ENCODE peak calls at places on chromosomes 11 and 22, in eight cellular contexts. N is PC-3, J is astrocyte of the spinal cord, S is astrocyte, B is cardiac muscle cell, H is colonic mucosa, F is GM12878, K is fibroblast of lung. Z is an unnamed sample.

GRCh38 chr11:72426054-72426757 is 8.1 kb downstream of the CLPB start:
- DNase-seq in B (no peak), K (no peak), H (no peak), N (no peak), F (no peak), S (no peak), J (no peak), Z (peak; percentile 20)

GRCh38 chr22:48332438-48333322 is 1495.0 kb downstream of the BRD1 start:
- DNase-seq in K (no peak), N (no peak), B (no peak), H (no peak), F (no peak), S (no peak), J (no peak), Z (no peak)

GRCh38 chr11:31355817-31356216 is 13.7 kb downstream of the DCDC1 start:
- DNase-seq in J (no peak), F (no peak), N (peak; percentile 24), H (no peak), S (no peak), B (no peak), K (no peak), Z (no peak)

GRCh38 chr11:8103909-8104308 is 22.9 kb downstream of the TUB start:
- DNase-seq in H (peak; percentile 12), B (no peak), N (no peak), S (no peak), F (no peak), K (no peak), J (no peak), Z (no peak)

GRCh38 chr11:23540101-23540561 is 679.9 kb upstream of the CCDC179 start:
- DNase-seq in J (peak; percentile 46), B (peak; percentile 57), S (peak; percentile 63), H (peak; percentile 30), N (peak; percentile 79), F (peak; percentile 5), K (peak; percentile 53), Z (peak; percentile 68)

GRCh38 chr11:1120532-1121342 is 37.0 kb upstream of the MUC5AC start:
- DNase-seq in K (no peak), S (no peak), N (no peak), H (no peak), J (no peak), F (no peak), B (no peak), Z (no peak)

GRCh38 chr11:21896216-21896615 is 296.7 kb upstream of the ANO5 start:
- DNase-seq in H (no peak), K (no peak), F (no peak), B (no peak), N (no peak), S (no peak), J (no peak), Z (no peak)

GRCh38 chr11:19938051-19938856 is 222.0 kb downstream of the DBX1 start:
- DNase-seq in B (peak; percentile 75), F (no peak), H (peak; percentile 38), N (peak; percentile 73), J (peak; percentile 62), K (peak; percentile 65), S (peak; percentile 49), Z (peak; percentile 80)

GRCh38 chr11:394034-394857 is at the start of gene PKP3:
- DNase-seq in S (peak; percentile 45), B (no peak), N (peak; percentile 93), K (peak; percentile 66), F (no peak), H (peak; percentile 94), J (peak; percentile 48), Z (peak; percentile 46)

GRCh38 chr11:706439-706956 is 467 bp downstream of the EPS8L2 start:
- DNase-seq in B (no peak), J (peak; percentile 34), K (peak; percentile 51), H (peak; percentile 54), F (no peak), S (peak; percentile 22), N (peak; percentile 65), Z (peak; percentile 24)

GRCh38 chr11:121416909-121417567 is 35.1 kb upstream of the SORL1 start:
- DNase-seq in H (peak; percentile 92), F (peak; percentile 92), N (peak; percentile 98), S (peak; percentile 95), K (peak; percentile 96), J (peak; percentile 97), B (no peak), Z (peak; percentile 90)

GRCh38 chr11:118953265-118953664 is 2.8 kb upstream of the UPK2 start:
- DNase-seq in S (peak; percentile 25), H (no peak), F (no peak), N (no peak), K (peak; percentile 23), J (no peak), B (no peak), Z (peak; percentile 44)

GRCh38 chr11:121946514-121946913 is 169.5 kb downstream of the BLID start:
- DNase-seq in N (no peak), F (no peak), K (no peak), H (no peak), J (no peak), S (no peak), B (no peak), Z (no peak)

GRCh38 chr22:32796865-32797573 is 4.5 kb upstream of the TIMP3 start:
- DNase-seq in N (peak; percentile 22), J (peak; percentile 68), K (peak; percentile 85), B (peak; percentile 73), H (peak; percentile 69), S (peak; percentile 66), F (no peak), Z (peak; percentile 80)

GRCh38 chr22:43418079-43418825 is 6.4 kb downstream of the MPPED1 start:
- DNase-seq in B (no peak), K (no peak), S (no peak), F (no peak), N (no peak), H (no peak), J (no peak), Z (no peak)

GRCh38 chr22:37802310-37803194 is 5.2 kb upstream of the GCAT start:
- DNase-seq in H (peak; percentile 70), F (no peak), J (peak; percentile 41), S (no peak), B (peak; percentile 83), K (peak; percentile 64), N (peak; percentile 30), Z (peak; percentile 60)

GRCh38 chr22:37804886-37805857 is 2.6 kb upstream of the GCAT start:
- DNase-seq in J (peak; percentile 85), F (no peak), H (peak; percentile 93), S (peak; percentile 51), N (peak; percentile 83), B (peak; percentile 83), K (peak; percentile 85), Z (peak; percentile 85)

GRCh38 chr22:37804502-37804885 is 3.2 kb upstream of the GCAT start:
- DNase-seq in K (no peak), F (no peak), S (no peak), J (no peak), H (peak; percentile 36), N (no peak), B (no peak), Z (no peak)

GRCh38 chr22:37803195-37803635 is 4.5 kb upstream of the GCAT start:
- DNase-seq in F (no peak), H (no peak), S (no peak), J (no peak), K (no peak), N (no peak), B (no peak), Z (no peak)

DNA sequence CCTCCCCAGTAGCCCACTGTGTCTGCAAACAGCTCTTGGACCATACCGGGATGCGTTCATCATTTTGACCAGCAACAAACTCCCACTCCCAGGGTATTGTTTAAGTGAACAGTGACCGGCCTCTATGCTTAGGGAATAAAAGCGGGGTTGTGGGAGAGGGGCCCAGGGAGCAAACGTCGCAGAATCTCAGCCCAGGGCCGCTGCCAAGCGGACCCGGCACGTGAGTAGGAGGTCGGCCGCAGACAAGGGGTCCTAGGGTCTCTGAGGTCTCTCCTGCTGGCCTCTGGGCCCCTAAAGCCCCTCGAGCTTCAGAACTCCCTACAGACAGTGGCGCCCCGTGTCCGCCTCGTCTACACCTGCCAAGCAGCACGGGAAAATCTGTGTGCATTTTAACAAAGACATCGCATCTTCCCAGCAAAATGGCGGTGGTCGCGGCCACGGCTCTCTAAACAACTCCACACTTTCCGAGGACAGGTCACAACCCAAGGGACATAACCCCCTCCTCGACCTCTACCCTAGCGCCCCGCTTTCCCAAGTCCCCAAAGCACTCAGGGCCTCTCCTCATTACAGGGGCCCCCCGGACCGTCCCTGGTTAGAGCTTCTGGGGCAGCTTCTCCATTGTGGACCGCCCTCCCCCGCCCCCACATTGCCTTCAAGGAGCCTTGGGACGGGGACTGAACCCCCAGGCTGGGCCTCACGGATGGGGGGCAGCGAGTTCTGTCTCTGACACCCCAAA is 3.9 kb upstream of the GCAT start:
- DNase-seq in J (no peak), F (no peak), S (no peak), B (no peak), N (no peak), H (peak; percentile 37), K (no peak), Z (no peak)
- H3K4me3 ChIP-seq in J (no peak overlapping the region), F (no peak overlapping the region), S (no peak overlapping the region), B (no peak overlapping the region), N (peak overlapping the region; percentile 100), H (no peak overlapping the region), K (no peak overlapping the region), Z (no peak overlapping the region)

GRCh38 chr22:37726240-37726887 is 29.5 kb downstream of the TRIOBP start:
- DNase-seq in F (no peak), N (no peak), H (no peak), J (no peak), S (peak; percentile 34), K (peak; percentile 56), B (no peak), Z (peak; percentile 62)
- TF ChIP-seq CTCF in F (no peak), N (peak; percentile 39), H (no peak), J (peak; percentile 41), S (peak; percentile 14), K (no peak), B (peak; percentile 34), Z (peak; percentile 44)

GRCh38 chr11:83161610-83162199 is 4.8 kb downstream of the PCF11 start:
- DNase-seq in N (no peak), J (no peak), K (no peak), H (no peak), B (no peak), S (no peak), F (no peak), Z (no peak)
- H3K4me3 ChIP-seq in N (no peak overlapping the region), J (no peak overlapping the region), K (peak overlapping the region; percentile 97), H (no peak overlapping the region), B (no peak overlapping the region), S (no peak overlapping the region), F (peak overlapping the region; percentile 98), Z (no peak overlapping the region)

GRCh38 chr22:22182218-22182989 is 62.2 kb upstream of the VPREB1 start:
- DNase-seq in J (no peak), K (no peak), F (no peak), N (no peak), S (no peak), B (no peak), H (no peak), Z (no peak)

GRCh38 chr22:22184277-22184807 is 60.2 kb upstream of the VPREB1 start:
- DNase-seq in J (no peak), F (no peak), H (no peak), B (no peak), K (no peak), S (no peak), N (no peak), Z (no peak)

GRCh38 chr22:22180738-22181514 is 63.7 kb upstream of the VPREB1 start:
- DNase-seq in B (no peak), K (no peak), F (no peak), H (no peak), N (no peak), J (no peak), S (no peak), Z (no peak)

GRCh38 chr22:22181515-22181959 is 63.0 kb upstream of the VPREB1 start:
- DNase-seq in S (no peak), K (no peak), H (no peak), J (no peak), B (no peak), N (no peak), F (no peak), Z (no peak)

GRCh38 chr22:22182990-22183264 is 61.7 kb upstream of the VPREB1 start:
- DNase-seq in B (no peak), N (no peak), F (no peak), K (no peak), J (no peak), H (no peak), S (no peak), Z (no peak)
- TF ChIP-seq CTCF in B (no peak), N (no peak), F (no peak), K (no peak), J (no peak), H (no peak), S (no peak), Z (no peak)

Z was measured in choroid plexus epithelial cell.